ENCODE peak calls at places on chromosomes 13 and 19, in four cellular contexts. Y is cardiac fibroblast, E is neural progenitor cell, J is astrocyte of the spinal cord. Q is an unnamed sample.

GRCh38 chr19:43674630-43674982 is 4.6 kb upstream of the PLAUR start:
- DNase-seq in Y (peak; percentile 57), E (no peak), J (no peak), Q (no peak)

GRCh38 chr19:18672606-18673337 is 10.7 kb upstream of the CRTC1 start:
- DNase-seq in Y (peak; percentile 76), E (peak; percentile 37), J (peak; percentile 59), Q (no peak)

GRCh38 chr19:50496189-50497029 is 14.6 kb downstream of the JOSD2 start:
- DNase-seq in Y (peak; percentile 21), E (peak; percentile 81), J (no peak), Q (no peak)

GRCh38 chr13:112161441-112162301 is 94.7 kb downstream of the SOX1 start:
- DNase-seq in Y (no peak), E (peak; percentile 92), J (no peak), Q (no peak)

GRCh38 chr13:62684359-62684758 is 1268.7 kb upstream of the PCDH20 start:
- DNase-seq in Y (no peak), E (no peak), J (no peak), Q (no peak)

GRCh38 chr13:111953546-111954178 is 113.3 kb upstream of the SOX1 start:
- DNase-seq in Y (no peak), E (no peak), J (no peak), Q (no peak)

GRCh38 chr19:49930483-49931011 is 1.2 kb upstream of the NUP62 start:
- DNase-seq in Y (peak; percentile 18), E (no peak), J (no peak), Q (no peak)

GRCh38 chr13:66563076-66563475 is 667.1 kb downstream of the PCDH9 start:
- DNase-seq in Y (no peak), E (no peak), J (peak; percentile 17), Q (no peak)

GRCh38 chr19:10419646-10420443 is 493 bp upstream of the PDE4A start:
- DNase-seq in Y (peak; percentile 46), E (peak; percentile 95), J (peak; percentile 80), Q (no peak)

GRCh38 chr13:34578471-34578870 is 363.6 kb upstream of the NBEA start:
- DNase-seq in Y (peak; percentile 15), E (no peak), J (no peak), Q (no peak)

GRCh38 chr19:741506-742131 is 9.3 kb upstream of the MISP start:
- DNase-seq in Y (peak; percentile 33), E (peak; percentile 70), J (no peak), Q (no peak)

DNA sequence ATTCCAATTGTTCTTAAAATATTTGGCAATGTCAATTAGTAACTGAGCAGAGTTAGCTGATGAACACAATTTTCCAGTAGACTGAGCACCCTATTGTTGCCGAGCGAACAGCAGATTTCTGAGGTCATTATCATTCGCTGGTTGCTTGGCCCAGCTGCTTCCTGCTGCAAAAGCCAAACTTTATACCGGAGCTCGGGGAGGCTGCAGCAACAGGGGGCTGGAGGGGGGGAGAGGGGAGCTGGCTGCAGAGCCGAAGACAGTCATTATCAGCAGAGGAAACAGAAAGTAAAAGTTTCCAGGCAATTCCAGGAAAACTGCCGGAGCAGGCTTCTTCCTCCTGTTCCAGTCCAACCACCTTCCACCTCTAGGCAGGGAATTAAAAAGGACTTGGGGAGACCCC is 77.9 kb downstream of the ZNF536 start:
- DNase-seq in Y (peak; percentile 29), E (peak; percentile 71), J (peak; percentile 6), Q (no peak)
- H3K4me3 ChIP-seq in Y (no peak overlapping the region), E (peak overlapping the region; percentile 23), J (no peak overlapping the region), Q (no peak overlapping the region)

GRCh38 chr19:48529156-48529555 is 17.5 kb upstream of the LMTK3 start:
- DNase-seq in Y (no peak), E (no peak), J (no peak), Q (no peak)
- TF ChIP-seq CTCF in Y (no peak), E (no peak), J (no peak), Q (no peak)

DNA sequence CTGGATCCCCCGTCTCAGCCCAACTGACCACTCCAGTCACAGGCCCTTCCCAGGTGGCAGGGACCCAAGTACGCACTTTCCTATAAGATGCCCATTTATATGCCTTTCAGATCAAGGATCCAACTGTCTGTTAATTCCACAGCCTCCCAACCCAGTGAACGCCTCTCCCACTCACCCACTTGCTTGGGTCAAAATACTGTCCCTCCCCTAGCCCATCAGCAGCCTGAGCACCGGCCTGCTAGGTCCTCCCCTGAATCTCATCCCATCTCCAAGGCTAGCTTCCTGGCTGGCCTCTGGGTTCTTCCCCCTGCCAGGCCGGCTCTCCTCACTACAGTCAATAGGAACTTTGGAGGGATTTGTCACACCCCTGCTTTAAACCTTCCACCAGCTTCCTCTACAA is 1.9 kb downstream of the UBE2S start:
- DNase-seq in Y (no peak), E (no peak), J (no peak), Q (no peak)
- H3K4me3 ChIP-seq in Y (no peak overlapping the region), E (peak overlapping the region; percentile 88), J (peak overlapping the region; percentile 80), Q (no peak overlapping the region)

DNA sequence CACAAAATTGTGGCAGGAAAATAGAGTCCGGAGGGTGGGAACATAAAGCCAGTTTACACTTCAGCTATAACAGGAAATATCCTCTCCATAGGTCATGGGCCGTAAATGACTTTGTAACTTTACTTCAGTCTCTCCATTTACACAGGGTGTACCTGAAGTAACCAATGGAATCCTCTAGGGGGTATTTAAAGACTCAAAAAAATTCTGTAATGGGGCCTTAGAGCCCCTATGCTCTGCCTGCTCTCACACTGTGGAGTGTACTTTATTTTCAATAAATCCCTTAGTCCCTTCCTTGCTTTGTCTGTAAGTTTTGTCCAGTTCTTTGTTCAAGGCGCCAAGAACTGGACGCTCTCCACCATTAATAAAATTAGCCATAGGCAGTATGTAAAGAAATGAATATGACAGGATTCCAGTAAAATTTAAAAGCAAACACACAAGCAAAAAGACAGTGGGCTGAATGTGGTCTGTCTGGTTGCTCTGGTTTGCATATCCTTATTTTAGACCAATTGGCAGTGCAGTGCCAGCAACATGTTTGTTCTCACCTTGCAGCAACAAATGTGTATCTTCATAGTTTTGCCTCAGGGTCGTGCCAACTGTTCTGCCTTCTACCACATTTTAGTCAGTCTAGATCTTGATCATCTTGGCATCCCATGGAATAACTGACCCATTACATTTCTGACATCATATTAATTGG is 801.5 kb upstream of the SPRY2 start:
- DNase-seq in Y (no peak), E (no peak), J (no peak), Q (no peak)
- TF ChIP-seq CTCF in Y (no peak), E (peak; percentile 30), J (no peak), Q (no peak)

GRCh38 chr13:93698016-93698613 is 471.5 kb downstream of the GPC6 start:
- DNase-seq in Y (no peak), E (peak; percentile 35), J (no peak), Q (no peak)
- H3K4me3 ChIP-seq in Y (no peak overlapping the region), E (no peak overlapping the region), J (no peak overlapping the region), Q (no peak overlapping the region)

GRCh38 chr13:44575035-44575434 is 1.1 kb downstream of the TSC22D1 start:
- DNase-seq in Y (no peak), E (no peak), J (no peak), Q (no peak)
- TF ChIP-seq CTCF in Y (no peak), E (no peak), J (no peak), Q (no peak)

DNA sequence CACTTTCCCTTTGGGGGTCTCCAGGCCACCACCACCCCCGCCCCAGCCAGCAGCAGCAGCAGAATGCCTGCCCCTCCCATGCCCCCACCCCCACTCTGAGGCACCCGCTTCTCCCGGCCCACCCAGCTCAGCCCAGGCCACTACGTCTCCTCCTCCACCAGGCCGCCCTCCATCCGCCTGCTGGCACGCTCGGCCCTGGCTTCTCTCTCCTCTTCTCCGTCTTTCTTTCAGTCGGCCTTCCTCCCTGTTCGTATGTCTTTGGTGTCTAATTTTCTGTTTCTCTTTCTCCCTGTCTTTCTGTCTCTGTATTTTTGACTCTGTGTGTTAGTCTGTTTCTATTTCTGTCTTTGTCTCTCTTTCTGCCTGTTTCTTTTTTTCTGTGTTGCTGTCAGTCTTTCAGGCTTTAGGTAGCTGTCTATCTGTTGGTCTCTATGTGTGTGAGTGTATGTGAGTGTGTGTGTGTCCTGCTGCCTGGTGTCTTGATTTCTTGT is at the start of gene LGI4:
- DNase-seq in Y (no peak), E (peak; percentile 16), J (no peak), Q (no peak)
- H3K4me3 ChIP-seq in Y (no peak within 1 kb of the TSS), E (peak within 1 kb of the TSS; percentile 33), J (no peak within 1 kb of the TSS), Q (no peak within 1 kb of the TSS)

DNA sequence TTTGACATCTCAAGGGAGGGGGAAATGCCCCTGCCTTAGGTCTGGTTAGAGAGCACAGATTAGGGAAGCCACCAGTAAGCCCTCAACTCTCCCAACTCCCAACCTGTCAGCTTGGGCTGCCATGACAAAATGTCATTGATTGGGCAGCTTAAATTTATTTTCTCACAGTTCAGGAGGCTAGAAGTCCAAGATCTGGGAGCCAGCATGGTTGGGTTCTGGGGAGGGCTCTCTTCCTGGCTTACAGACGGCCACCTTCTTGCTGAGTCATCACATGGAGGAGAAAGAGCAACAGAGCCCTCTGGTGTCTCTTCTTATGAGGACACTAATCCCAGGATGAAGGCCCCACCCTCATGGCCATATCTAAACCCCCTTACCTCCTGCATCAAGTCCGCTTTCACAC is 24.2 kb downstream of the C19orf12 start:
- DNase-seq in Y (peak; percentile 66), E (peak; percentile 37), J (peak; percentile 36), Q (no peak)
- TF ChIP-seq CTCF in Y (peak; percentile 52), E (peak; percentile 40), J (peak; percentile 25), Q (peak; percentile 33)